ENCODE peak calls at places on chromosomes 2 and 18, in eight cellular contexts. One of them, this sample, is unnamed.

GRCh38 chr2:160299540-160299939 is 99.5 kb upstream of the ITGB6 start:
- DNase-seq in NCI-H748 treated with DMSO at 0.1 percent for 48 hours: no peak
- DNase-seq in mucosa of descending colon: no peak
- DNase-seq in neural progenitor cell: no peak
- DNase-seq in hypothalamus: no peak
- DNase-seq in NCI-H345: no peak
- DNase-seq in putamen: no peak
- DNase-seq in activated CD8-positive, alpha-beta memory T cell treated with anti-CD3 and anti-CD28 coated beads, Interleukin-2, amount 10 ng/mL, durations not matched to agents 7 days and 5 days: no peak
- DNase-seq in this sample: no peak

GRCh38 chr2:120476141-120476540 is 130.2 kb downstream of the INHBB start:
- DNase-seq in NCI-H748 treated with DMSO at 0.1 percent for 48 hours: no peak
- DNase-seq in activated CD8-positive, alpha-beta memory T cell treated with anti-CD3 and anti-CD28 coated beads, Interleukin-2, amount 10 ng/mL, durations not matched to agents 7 days and 5 days: no peak
- DNase-seq in NCI-H345: no peak
- DNase-seq in mucosa of descending colon: peak
- DNase-seq in putamen: no peak
- DNase-seq in neural progenitor cell: no peak
- DNase-seq in hypothalamus: no peak
- DNase-seq in this sample: no peak

GRCh38 chr18:61852496-61852895 is 40.3 kb downstream of the RNF152 start:
- DNase-seq in mucosa of descending colon: no peak
- DNase-seq in putamen: no peak
- DNase-seq in hypothalamus: no peak
- DNase-seq in neural progenitor cell: no peak
- DNase-seq in NCI-H345: no peak
- DNase-seq in NCI-H748 treated with DMSO at 0.1 percent for 48 hours: no peak
- DNase-seq in activated CD8-positive, alpha-beta memory T cell treated with anti-CD3 and anti-CD28 coated beads, Interleukin-2, amount 10 ng/mL, durations not matched to agents 7 days and 5 days: no peak
- DNase-seq in this sample: no peak

GRCh38 chr2:128375454-128375853 is 56.8 kb upstream of the HS6ST1 start:
- DNase-seq in mucosa of descending colon: no peak
- DNase-seq in NCI-H345: no peak
- DNase-seq in hypothalamus: no peak
- DNase-seq in activated CD8-positive, alpha-beta memory T cell treated with anti-CD3 and anti-CD28 coated beads, Interleukin-2, amount 10 ng/mL, durations not matched to agents 7 days and 5 days: no peak
- DNase-seq in neural progenitor cell: no peak
- DNase-seq in putamen: no peak
- DNase-seq in NCI-H748 treated with DMSO at 0.1 percent for 48 hours: no peak
- DNase-seq in this sample: no peak

GRCh38 chr2:9101763-9102425 is 98.4 kb upstream of the MBOAT2 start:
- DNase-seq in activated CD8-positive, alpha-beta memory T cell treated with anti-CD3 and anti-CD28 coated beads, Interleukin-2, amount 10 ng/mL, durations not matched to agents 7 days and 5 days: no peak
- DNase-seq in putamen: no peak
- DNase-seq in mucosa of descending colon: no peak
- DNase-seq in NCI-H345: no peak
- DNase-seq in NCI-H748 treated with DMSO at 0.1 percent for 48 hours: no peak
- DNase-seq in neural progenitor cell: no peak
- DNase-seq in hypothalamus: no peak
- DNase-seq in this sample: no peak

GRCh38 chr2:143802242-143802641 is 673.0 kb downstream of the ARHGAP15 start:
- DNase-seq in hypothalamus: no peak
- DNase-seq in NCI-H748 treated with DMSO at 0.1 percent for 48 hours: no peak
- DNase-seq in mucosa of descending colon: no peak
- DNase-seq in activated CD8-positive, alpha-beta memory T cell treated with anti-CD3 and anti-CD28 coated beads, Interleukin-2, amount 10 ng/mL, durations not matched to agents 7 days and 5 days: no peak
- DNase-seq in putamen: no peak
- DNase-seq in NCI-H345: no peak
- DNase-seq in neural progenitor cell: no peak
- DNase-seq in this sample: no peak

GRCh38 chr2:188659656-188660406 is 314.3 kb upstream of the COL3A1 start:
- DNase-seq in activated CD8-positive, alpha-beta memory T cell treated with anti-CD3 and anti-CD28 coated beads, Interleukin-2, amount 10 ng/mL, durations not matched to agents 7 days and 5 days: no peak
- DNase-seq in NCI-H748 treated with DMSO at 0.1 percent for 48 hours: no peak
- DNase-seq in NCI-H345: no peak
- DNase-seq in mucosa of descending colon: no peak
- DNase-seq in neural progenitor cell: no peak
- DNase-seq in hypothalamus: no peak
- DNase-seq in putamen: no peak
- DNase-seq in this sample: no peak

GRCh38 chr18:36600548-36600947 is 228.3 kb downstream of the TPGS2 start:
- DNase-seq in activated CD8-positive, alpha-beta memory T cell treated with anti-CD3 and anti-CD28 coated beads, Interleukin-2, amount 10 ng/mL, durations not matched to agents 7 days and 5 days: no peak
- DNase-seq in mucosa of descending colon: no peak
- DNase-seq in NCI-H345: no peak
- DNase-seq in hypothalamus: no peak
- DNase-seq in neural progenitor cell: no peak
- DNase-seq in NCI-H748 treated with DMSO at 0.1 percent for 48 hours: no peak
- DNase-seq in putamen: no peak
- DNase-seq in this sample: no peak

This sample was measured in vagina.